ENCODE peak calls at places on chromosomes 4 and X, in five cellular contexts. One of them, this sample, is unnamed.

GRCh38 chr4:3320361-3321023 is 27.7 kb downstream of the RGS12 start:
- DNase-seq in lower lobe of right lung: no peak
- DNase-seq in endothelial cell: no peak
- DNase-seq in foreskin keratinocyte: no peak
- DNase-seq in tibial artery: peak; percentile 48
- DNase-seq in this sample: no peak

GRCh38 chr4:23789765-23790164 is 100.1 kb downstream of the PPARGC1A start:
- DNase-seq in lower lobe of right lung: peak; percentile 47
- DNase-seq in endothelial cell: no peak
- DNase-seq in foreskin keratinocyte: no peak
- DNase-seq in tibial artery: peak; percentile 86
- DNase-seq in this sample: no peak

GRCh38 chr4:80306255-80306654 is 29.3 kb upstream of the CFAP299 start:
- DNase-seq in lower lobe of right lung: no peak
- DNase-seq in endothelial cell: no peak
- DNase-seq in foreskin keratinocyte: peak; percentile 65
- DNase-seq in tibial artery: no peak
- DNase-seq in this sample: no peak

GRCh38 chr4:56149601-56150000 is 200.9 kb downstream of the CEP135 start:
- DNase-seq in lower lobe of right lung: no peak
- DNase-seq in endothelial cell: no peak
- DNase-seq in foreskin keratinocyte: peak; percentile 24
- DNase-seq in tibial artery: no peak
- DNase-seq in this sample: no peak

GRCh38 chr4:177460460-177460859 is 18.2 kb upstream of the AGA start:
- DNase-seq in lower lobe of right lung: no peak
- DNase-seq in endothelial cell: no peak
- DNase-seq in foreskin keratinocyte: no peak
- DNase-seq in tibial artery: no peak
- DNase-seq in this sample: no peak

GRCh38 chrX:133413218-133413925 is 1.9 kb downstream of the GPC4 start:
- DNase-seq in lower lobe of right lung: no peak
- DNase-seq in endothelial cell: peak; percentile 3
- DNase-seq in foreskin keratinocyte: no peak
- DNase-seq in tibial artery: peak; percentile 64
- DNase-seq in this sample: peak; percentile 59

GRCh38 chr4:103075894-103076776 is at the start of gene SLC9B2:
- DNase-seq in lower lobe of right lung: peak; percentile 73
- DNase-seq in endothelial cell: peak; percentile 59
- DNase-seq in foreskin keratinocyte: peak; percentile 73
- DNase-seq in tibial artery: peak; percentile 79
- DNase-seq in this sample: peak; percentile 71

GRCh38 chr4:82865592-82865991 is 25.4 kb downstream of the SEC31A start:
- DNase-seq in lower lobe of right lung: no peak
- DNase-seq in endothelial cell: no peak
- DNase-seq in foreskin keratinocyte: peak; percentile 90
- DNase-seq in tibial artery: no peak
- DNase-seq in this sample: no peak

GRCh38 chrX:83008415-83008814 is 499.7 kb upstream of the POU3F4 start:
- DNase-seq in lower lobe of right lung: no peak
- DNase-seq in endothelial cell: no peak
- DNase-seq in foreskin keratinocyte: no peak
- DNase-seq in tibial artery: no peak
- DNase-seq in this sample: no peak
- TF ChIP-seq CTCF in lower lobe of right lung: peak; percentile 30
- TF ChIP-seq CTCF in endothelial cell: peak; percentile 67
- TF ChIP-seq CTCF in foreskin keratinocyte: peak; percentile 22
- TF ChIP-seq CTCF in tibial artery: no peak
- TF ChIP-seq CTCF in this sample: peak; percentile 47

GRCh38 chr4:146654648-146654975 is 15.9 kb downstream of the POU4F2 start:
- DNase-seq in lower lobe of right lung: no peak
- DNase-seq in endothelial cell: no peak
- DNase-seq in foreskin keratinocyte: no peak
- DNase-seq in tibial artery: no peak
- DNase-seq in this sample: no peak

GRCh38 chr4:146649232-146649631 is 10.5 kb downstream of the POU4F2 start:
- DNase-seq in lower lobe of right lung: no peak
- DNase-seq in endothelial cell: no peak
- DNase-seq in foreskin keratinocyte: no peak
- DNase-seq in tibial artery: no peak
- DNase-seq in this sample: no peak

GRCh38 chr4:146650034-146650433 is 11.3 kb downstream of the POU4F2 start:
- DNase-seq in lower lobe of right lung: no peak
- DNase-seq in endothelial cell: no peak
- DNase-seq in foreskin keratinocyte: no peak
- DNase-seq in tibial artery: no peak
- DNase-seq in this sample: no peak

GRCh38 chr4:146654976-146655761 is 16.5 kb downstream of the POU4F2 start:
- DNase-seq in lower lobe of right lung: no peak
- DNase-seq in endothelial cell: peak; percentile 70
- DNase-seq in foreskin keratinocyte: no peak
- DNase-seq in tibial artery: no peak
- DNase-seq in this sample: peak; percentile 82
- TF ChIP-seq CTCF in lower lobe of right lung: no peak
- TF ChIP-seq CTCF in endothelial cell: no peak
- TF ChIP-seq CTCF in foreskin keratinocyte: peak; percentile 3
- TF ChIP-seq CTCF in tibial artery: no peak
- TF ChIP-seq CTCF in this sample: no peak

DNA sequence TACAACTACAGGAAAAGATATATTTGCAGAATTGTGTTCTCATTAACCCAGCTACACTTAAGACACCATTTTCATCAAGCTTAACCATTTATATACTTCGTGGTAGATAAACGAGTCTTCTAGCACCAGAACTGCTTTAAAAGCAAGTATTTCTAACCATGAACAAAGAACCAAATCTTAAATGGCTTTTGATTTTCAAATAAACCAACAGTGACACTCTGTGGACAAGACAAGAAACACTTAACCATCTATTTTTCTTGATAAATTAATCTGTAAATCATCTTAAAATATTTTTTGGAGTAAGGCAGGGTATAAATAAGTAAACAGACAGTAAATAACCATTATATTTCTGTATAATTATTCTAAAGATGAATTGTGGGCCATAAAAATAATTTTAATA is 10.2 kb downstream of the BEND2 start:
- DNase-seq in lower lobe of right lung: no peak
- DNase-seq in endothelial cell: no peak
- DNase-seq in foreskin keratinocyte: peak; percentile 0
- DNase-seq in tibial artery: no peak
- DNase-seq in this sample: no peak
- TF ChIP-seq CTCF in lower lobe of right lung: no peak
- TF ChIP-seq CTCF in endothelial cell: no peak
- TF ChIP-seq CTCF in foreskin keratinocyte: peak; percentile 52
- TF ChIP-seq CTCF in tibial artery: peak; percentile 15
- TF ChIP-seq CTCF in this sample: peak; percentile 27

GRCh38 chrX:27555514-27555913 is 34.6 kb upstream of the DCAF8L2 start:
- DNase-seq in lower lobe of right lung: no peak
- DNase-seq in endothelial cell: no peak
- DNase-seq in foreskin keratinocyte: peak; percentile 17
- DNase-seq in tibial artery: no peak
- DNase-seq in this sample: peak; percentile 7
- TF ChIP-seq CTCF in lower lobe of right lung: peak; percentile 20
- TF ChIP-seq CTCF in endothelial cell: peak; percentile 50
- TF ChIP-seq CTCF in foreskin keratinocyte: peak; percentile 72
- TF ChIP-seq CTCF in tibial artery: no peak
- TF ChIP-seq CTCF in this sample: peak; percentile 51

GRCh38 chr4:69577245-69577644 is 62.2 kb downstream of the UGT2A2 start:
- DNase-seq in lower lobe of right lung: no peak
- DNase-seq in endothelial cell: no peak
- DNase-seq in foreskin keratinocyte: no peak
- DNase-seq in tibial artery: no peak
- DNase-seq in this sample: no peak
- TF ChIP-seq CTCF in lower lobe of right lung: no peak
- TF ChIP-seq CTCF in endothelial cell: no peak
- TF ChIP-seq CTCF in foreskin keratinocyte: no peak
- TF ChIP-seq CTCF in tibial artery: no peak
- TF ChIP-seq CTCF in this sample: no peak

DNA sequence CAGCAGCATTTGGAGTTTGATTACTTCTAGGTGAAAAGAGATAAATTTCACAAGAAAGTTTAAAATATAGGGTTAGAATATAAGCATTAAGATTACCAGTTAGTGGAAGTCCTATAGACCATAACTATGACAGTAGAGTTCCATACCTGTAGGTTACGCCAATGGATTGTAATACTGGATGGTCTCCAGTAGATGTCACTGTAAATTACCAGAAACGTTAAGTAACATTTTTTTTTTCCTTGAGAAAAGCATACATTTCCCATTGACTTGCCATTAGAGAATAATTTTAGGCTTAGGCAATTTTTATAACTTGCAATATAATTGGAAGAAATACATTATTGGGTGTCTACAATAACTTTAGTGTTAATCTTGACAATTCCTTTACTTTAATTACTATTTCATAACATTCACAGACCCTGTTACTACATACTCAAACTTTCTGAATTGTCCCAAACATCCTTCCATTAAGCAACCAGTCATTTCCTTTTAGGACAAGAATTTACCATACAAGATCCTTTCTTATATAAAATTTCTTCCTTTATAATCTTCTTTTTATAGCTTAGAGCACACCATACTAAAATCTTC is 304.1 kb upstream of the TECRL start:
- DNase-seq in lower lobe of right lung: no peak
- DNase-seq in endothelial cell: no peak
- DNase-seq in foreskin keratinocyte: peak; percentile 29
- DNase-seq in tibial artery: no peak
- DNase-seq in this sample: no peak
- TF ChIP-seq CTCF in lower lobe of right lung: peak; percentile 42
- TF ChIP-seq CTCF in endothelial cell: peak; percentile 70
- TF ChIP-seq CTCF in foreskin keratinocyte: peak; percentile 56
- TF ChIP-seq CTCF in tibial artery: no peak
- TF ChIP-seq CTCF in this sample: peak; percentile 71

DNA sequence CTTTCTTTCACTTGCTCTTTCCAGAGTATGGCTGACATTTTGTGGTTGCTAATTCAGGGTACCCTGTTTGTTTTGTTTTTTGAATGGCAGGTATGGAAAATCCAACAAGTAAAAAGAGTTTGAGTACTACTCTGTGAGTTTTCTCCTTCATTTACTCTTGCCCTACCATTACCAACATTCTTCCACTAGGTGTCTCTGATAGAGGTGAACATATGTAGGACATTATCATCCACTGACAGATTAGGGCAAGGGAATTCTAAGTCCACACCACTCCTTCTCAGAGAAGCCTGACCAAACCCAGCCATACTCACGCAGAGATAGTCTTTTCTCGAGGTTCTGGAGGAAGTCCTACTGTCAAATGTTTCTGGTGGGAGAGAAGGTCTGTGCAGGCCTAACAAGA is 36.7 kb upstream of the HDAC8 start:
- DNase-seq in lower lobe of right lung: no peak
- DNase-seq in endothelial cell: no peak
- DNase-seq in foreskin keratinocyte: peak; percentile 5
- DNase-seq in tibial artery: no peak
- DNase-seq in this sample: no peak
- TF ChIP-seq CTCF in lower lobe of right lung: no peak
- TF ChIP-seq CTCF in endothelial cell: no peak
- TF ChIP-seq CTCF in foreskin keratinocyte: peak; percentile 48
- TF ChIP-seq CTCF in tibial artery: no peak
- TF ChIP-seq CTCF in this sample: no peak